ENCODE peak calls at places on chromosome 1, in eight cellular contexts. K, S, T, E, D, Q, V and R are unnamed samples.

GRCh38 chr1:233216009-233216408 is 79.5 kb downstream of the PCNX2 start:
- DNase-seq in K (no peak), S (no peak), T (no peak), E (no peak), D (no peak), Q (no peak), V (no peak), R (no peak)

GRCh38 chr1:180773210-180773865 is 139.4 kb upstream of the KIAA1614 start:
- DNase-seq in K (peak; percentile 52), S (no peak), T (no peak), E (no peak), D (no peak), Q (no peak), V (no peak), R (no peak)

GRCh38 chr1:66542811-66543767 is 9.1 kb downstream of the SGIP1 start:
- DNase-seq in K (peak; percentile 78), S (no peak), T (peak; percentile 87), E (peak; percentile 9), D (no peak), Q (no peak), V (peak; percentile 79), R (peak; percentile 84)

GRCh38 chr1:86618358-86618757 is 71.5 kb downstream of the CLCA4 start:
- DNase-seq in K (no peak), S (no peak), T (no peak), E (no peak), D (no peak), Q (no peak), V (no peak), R (no peak)

GRCh38 chr1:92848201-92848600 is 16.4 kb downstream of the RPL5 start:
- DNase-seq in K (no peak), S (no peak), T (no peak), E (no peak), D (no peak), Q (no peak), V (no peak), R (no peak)

GRCh38 chr1:206587904-206588303 is 24.4 kb downstream of the EIF2D start:
- DNase-seq in K (no peak), S (no peak), T (no peak), E (no peak), D (no peak), Q (no peak), V (no peak), R (no peak)

GRCh38 chr1:33576821-33577599 is 104.6 kb downstream of the ZSCAN20 start:
- DNase-seq in K (no peak), S (no peak), T (no peak), E (no peak), D (no peak), Q (no peak), V (no peak), R (no peak)

GRCh38 chr1:181251713-181252075 is 163.2 kb downstream of the IER5 start:
- DNase-seq in K (no peak), S (no peak), T (no peak), E (no peak), D (no peak), Q (no peak), V (no peak), R (no peak)

GRCh38 chr1:213987876-213988638 is at the start of gene PROX1:
- DNase-seq in K (no peak), S (no peak), T (peak; percentile 87), E (peak; percentile 87), D (peak; percentile 55), Q (no peak), V (peak; percentile 54), R (peak; percentile 85)

GRCh38 chr1:118008011-118008410 is 78.5 kb downstream of the WDR3 start:
- DNase-seq in K (no peak), S (no peak), T (no peak), E (no peak), D (no peak), Q (no peak), V (no peak), R (no peak)

GRCh38 chr1:52752427-52752826 is 26.2 kb downstream of the ZYG11B start:
- DNase-seq in K (no peak), S (no peak), T (no peak), E (no peak), D (no peak), Q (no peak), V (no peak), R (no peak)

GRCh38 chr1:211323156-211324063 is 3.2 kb upstream of the TRAF5 start:
- DNase-seq in K (peak; percentile 42), S (peak; percentile 21), T (peak; percentile 73), E (peak; percentile 54), D (peak; percentile 41), Q (no peak), V (no peak), R (peak; percentile 72)

GRCh38 chr1:79929356-79929755 is 922.8 kb upstream of the ADGRL4 start:
- DNase-seq in K (no peak), S (no peak), T (no peak), E (no peak), D (no peak), Q (no peak), V (no peak), R (no peak)

GRCh38 chr1:87197156-87197555 is 131.5 kb upstream of the LMO4 start:
- DNase-seq in K (peak; percentile 36), S (no peak), T (no peak), E (no peak), D (no peak), Q (no peak), V (no peak), R (no peak)

GRCh38 chr1:228333739-228334115 is 72.9 kb downstream of the TRIM11 start:
- DNase-seq in K (no peak), S (no peak), T (no peak), E (no peak), D (no peak), Q (no peak), V (no peak), R (peak; percentile 5)

GRCh38 chr1:90973897-90974798 is 47.7 kb downstream of the ZNF644 start:
- DNase-seq in K (peak; percentile 67), S (no peak), T (no peak), E (no peak), D (no peak), Q (no peak), V (no peak), R (no peak)